ENCODE peak calls at places on chromosomes 12 and 14, in seven cellular contexts. P is GM23248, Y is neural progenitor cell, F is PC-3, E is GM23338, V is hepatocyte, X is HCT116. T is an unnamed sample.

GRCh38 chr14:73295198-73295796 is 58.0 kb downstream of the PAPLN start:
- DNase-seq in E (peak; percentile 83), P (peak; percentile 72), X (peak; percentile 33), Y (peak; percentile 65), V (peak; percentile 65), F (peak; percentile 78), T (peak; percentile 45)

GRCh38 chr14:60332869-60333268 is 83.8 kb downstream of the PPM1A start:
- DNase-seq in X (no peak), Y (no peak), V (no peak), P (no peak), F (no peak), E (no peak), T (peak; percentile 40)

GRCh38 chr12:102528111-102528510 is 47.7 kb upstream of the IGF1 start:
- DNase-seq in V (no peak), F (no peak), E (no peak), Y (no peak), P (peak; percentile 77), X (no peak), T (no peak)

GRCh38 chr12:24226745-24227350 is 277.4 kb upstream of the SOX5 start:
- DNase-seq in Y (no peak), E (no peak), P (peak; percentile 32), V (peak; percentile 59), X (no peak), F (peak; percentile 3), T (no peak)

GRCh38 chr14:37697489-37698121 is 102.2 kb downstream of the TTC6 start:
- DNase-seq in V (peak; percentile 44), X (no peak), E (no peak), F (peak; percentile 89), Y (no peak), P (peak; percentile 67), T (no peak)

GRCh38 chr12:58922849-58923248 is 2.5 kb upstream of the LRIG3 start:
- DNase-seq in X (no peak), E (no peak), F (peak; percentile 57), V (no peak), P (peak; percentile 47), Y (no peak), T (no peak)

GRCh38 chr12:67034110-67034879 is 234.9 kb upstream of the CAND1 start:
- DNase-seq in Y (peak; percentile 29), F (peak; percentile 96), P (peak; percentile 11), V (no peak), E (no peak), X (no peak), T (no peak)

GRCh38 chr12:127125607-127126259 is 1141.2 kb upstream of the TMEM132C start:
- DNase-seq in P (peak; percentile 94), X (peak; percentile 97), E (no peak), V (peak; percentile 74), Y (no peak), F (peak; percentile 99), T (no peak)

GRCh38 chr12:108305520-108305919 is 33.6 kb downstream of the CMKLR1 start:
- DNase-seq in Y (no peak), X (no peak), E (no peak), F (peak; percentile 43), V (peak; percentile 78), P (peak; percentile 99), T (no peak)

GRCh38 chr14:104094709-104095425 is 9.4 kb downstream of the ASPG start:
- DNase-seq in F (peak; percentile 70), X (no peak), E (peak; percentile 80), P (peak; percentile 55), V (peak; percentile 74), Y (peak; percentile 82), T (peak; percentile 37)

GRCh38 chr12:6560501-6561205 is 4.8 kb upstream of the IFFO1 start:
- DNase-seq in F (no peak), X (no peak), V (no peak), P (no peak), Y (no peak), E (no peak), T (no peak)

GRCh38 chr12:68381476-68381875 is 49.3 kb upstream of the MDM1 start:
- DNase-seq in X (no peak), F (no peak), Y (no peak), P (no peak), V (no peak), E (no peak), T (no peak)

GRCh38 chr12:52519826-52520662 is at the start of gene KRT5:
- DNase-seq in E (no peak), V (no peak), F (no peak), X (no peak), P (no peak), Y (no peak), T (no peak)

GRCh38 chr14:68210729-68211299 is 391.2 kb downstream of the RAD51B start:
- DNase-seq in X (no peak), V (peak; percentile 25), E (no peak), Y (no peak), F (peak; percentile 78), P (peak; percentile 91), T (peak; percentile 84)

GRCh38 chr14:37153005-37153404 is 19.4 kb downstream of the SLC25A21 start:
- DNase-seq in F (no peak), Y (no peak), P (no peak), E (no peak), V (no peak), X (no peak), T (no peak)

GRCh38 chr14:69299286-69300035 is 39.5 kb downstream of the GALNT16 start:
- DNase-seq in E (peak; percentile 71), P (peak; percentile 14), X (no peak), V (no peak), Y (peak; percentile 43), F (no peak), T (no peak)

GRCh38 chr12:1767407-1768090 is 52.8 kb upstream of the LRTM2 start:
- DNase-seq in X (no peak), E (no peak), F (peak; percentile 15), Y (no peak), P (no peak), V (no peak), T (no peak)

GRCh38 chr12:118981285-118982201 is at the start of gene SRRM4:
- DNase-seq in P (peak; percentile 14), F (no peak), X (no peak), E (peak; percentile 95), V (peak; percentile 63), Y (peak; percentile 95), T (no peak)

GRCh38 chr12:71125949-71126348 is 31.9 kb downstream of the TSPAN8 start:
- DNase-seq in Y (no peak), F (no peak), E (no peak), P (no peak), V (no peak), X (no peak), T (no peak)

GRCh38 chr12:113194971-113195391 is 9.5 kb downstream of the RITA1 start:
- DNase-seq in X (no peak), V (no peak), F (no peak), P (peak; percentile 75), E (no peak), Y (peak; percentile 39), T (no peak)

GRCh38 chr14:73462078-73462715 is 3.9 kb upstream of the NUMB start:
- DNase-seq in E (no peak), F (no peak), Y (peak; percentile 19), X (no peak), V (peak; percentile 83), P (peak; percentile 64), T (no peak)

GRCh38 chr14:93115920-93116675 is at the start of gene ITPK1:
- DNase-seq in F (peak; percentile 71), E (peak; percentile 78), Y (peak; percentile 92), V (peak; percentile 92), X (no peak), P (peak; percentile 87), T (peak; percentile 46)

GRCh38 chr14:95876769-95877490 is at the start of gene TUNAR:
- DNase-seq in P (peak; percentile 50), F (no peak), E (peak; percentile 79), X (no peak), V (no peak), Y (peak; percentile 73), T (no peak)
- H3K4me3 ChIP-seq in P (peak within 1 kb of the TSS; percentile 62), F (no peak within 1 kb of the TSS), E (peak within 1 kb of the TSS; percentile 85), X (no peak within 1 kb of the TSS), V (no peak within 1 kb of the TSS), Y (peak within 1 kb of the TSS; percentile 67), T (no peak within 1 kb of the TSS)

DNA sequence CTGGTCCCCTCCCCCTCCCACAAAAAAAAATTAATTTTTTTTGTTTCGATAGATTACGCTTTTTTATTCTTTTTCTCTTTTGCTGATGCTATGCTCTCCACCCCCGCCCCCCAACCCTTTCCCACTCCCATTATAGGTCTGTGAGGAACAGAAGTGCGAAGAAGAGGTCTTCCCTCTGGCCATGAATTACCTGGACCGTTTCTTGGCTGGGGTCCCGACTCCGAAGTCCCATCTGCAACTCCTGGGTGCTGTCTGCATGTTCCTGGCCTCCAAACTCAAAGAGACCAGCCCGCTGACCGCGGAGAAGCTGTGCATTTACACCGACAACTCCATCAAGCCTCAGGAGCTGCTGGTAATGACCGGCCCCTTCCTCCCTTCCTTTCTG is 2.3 kb downstream of the CCND2 start:
- DNase-seq in P (no peak), E (peak; percentile 36), F (no peak), V (no peak), X (no peak), Y (peak; percentile 19), T (no peak)
- TF ChIP-seq EZH2 in P (no peak), E (no peak), F (no peak), V (no peak), X (no peak), Y (no peak), T (no peak)

GRCh38 chr14:99064262-99064954 is 207.6 kb downstream of the BCL11B start:
- DNase-seq in V (peak; percentile 38), F (no peak), Y (no peak), E (no peak), P (peak; percentile 14), X (no peak), T (no peak)
- TF ChIP-seq EZH2phosphoT487 in V (no peak), F (no peak), Y (no peak), E (no peak), P (no peak), X (no peak), T (no peak)

GRCh38 chr12:27575780-27576154 is 51.8 kb downstream of the PPFIBP1 start:
- DNase-seq in X (no peak), E (no peak), F (peak; percentile 49), V (no peak), Y (no peak), P (no peak), T (no peak)
- H3K4me3 ChIP-seq in X (no peak overlapping the region), E (no peak overlapping the region), F (peak overlapping the region; percentile 29), V (no peak overlapping the region), Y (no peak overlapping the region), P (peak overlapping the region; percentile 52), T (no peak overlapping the region)

GRCh38 chr12:130686511-130686981 is 29.6 kb downstream of the RIMBP2 start:
- DNase-seq in V (no peak), F (no peak), X (no peak), P (no peak), E (no peak), Y (peak; percentile 13), T (no peak)
- TF ChIP-seq EZH2 in V (no peak), F (no peak), X (no peak), P (no peak), E (no peak), Y (no peak), T (no peak)

T was measured in MM.1S.